ENCODE peak calls at places on chromosomes 1 and 21, in four cellular contexts. O is effector memory CD4-positive, alpha-beta T cell; K is RPMI8226; D is lower lobe of right lung. B is an unnamed sample.

GRCh38 chr1:174021611-174022079 is 512 bp downstream of the RC3H1 start:
- DNase-seq in D (peak; percentile 68), K (peak; percentile 66), O (peak; percentile 13), B (peak; percentile 84)

GRCh38 chr1:219778793-219779369 is 149.5 kb downstream of the SLC30A10 start:
- DNase-seq in O (no peak), D (no peak), K (no peak), B (no peak)

GRCh38 chr1:89022167-89022959 is at the start of gene GBP3:
- DNase-seq in K (peak; percentile 34), D (no peak), O (no peak), B (no peak)

GRCh38 chr1:114454539-114454938 is 56.5 kb downstream of the TRIM33 start:
- DNase-seq in K (no peak), D (no peak), O (no peak), B (no peak)

GRCh38 chr1:28592314-28593071 is 428 bp downstream of the RAB42 start:
- DNase-seq in K (no peak), O (no peak), D (peak; percentile 50), B (no peak)

GRCh38 chr1:47235280-47235679 is 3.3 kb upstream of the TAL1 start:
- DNase-seq in K (no peak), D (peak; percentile 65), O (no peak), B (no peak)

GRCh38 chr1:207393610-207394009 is 60.5 kb upstream of the CR2 start:
- DNase-seq in D (no peak), O (no peak), K (no peak), B (no peak)

GRCh38 chr21:30839304-30839703 is 9.7 kb upstream of the KRTAP7-1 start:
- DNase-seq in D (no peak), K (peak; percentile 38), O (no peak), B (no peak)

GRCh38 chr1:75482951-75483350 is 128.0 kb downstream of the SLC44A5 start:
- DNase-seq in K (no peak), D (no peak), O (no peak), B (no peak)

GRCh38 chr1:15430787-15431570 is 7.3 kb upstream of the CTRC start:
- DNase-seq in K (peak; percentile 65), O (peak; percentile 55), D (peak; percentile 77), B (peak; percentile 89)

GRCh38 chr1:2259668-2260392 is 31.7 kb downstream of the SKI start:
- DNase-seq in K (no peak), O (no peak), D (peak; percentile 73), B (no peak)

GRCh38 chr1:211285196-211285595 is 26.0 kb downstream of the RCOR3 start:
- DNase-seq in D (no peak), K (no peak), O (no peak), B (no peak)

GRCh38 chr1:228838717-228839500 is 103.6 kb downstream of the RHOU start:
- DNase-seq in K (no peak), O (no peak), D (no peak), B (no peak)

GRCh38 chr1:22750671-22751016 is 40.0 kb downstream of the EPHB2 start:
- DNase-seq in K (no peak), O (no peak), D (no peak), B (no peak)

GRCh38 chr1:213303286-213303685 is 252.2 kb downstream of the RPS6KC1 start:
- DNase-seq in D (no peak), O (no peak), K (no peak), B (no peak)

GRCh38 chr1:32012709-32013385 is 821 bp upstream of the KHDRBS1 start:
- DNase-seq in K (no peak), O (no peak), D (no peak), B (no peak)

GRCh38 chr1:93829061-93829460 is 49.9 kb downstream of the DNTTIP2 start:
- DNase-seq in D (no peak), K (no peak), O (no peak), B (no peak)

GRCh38 chr1:200971428-200971903 is 52.0 kb downstream of the KIF21B start:
- DNase-seq in D (no peak), K (no peak), O (no peak), B (no peak)

GRCh38 chr1:155218854-155219591 is 10.5 kb downstream of the MTX1 start:
- DNase-seq in O (no peak), K (no peak), D (no peak), B (no peak)

GRCh38 chr1:86913399-86913895 is 479 bp downstream of the SELENOF start:
- DNase-seq in K (peak; percentile 45), O (peak; percentile 21), D (no peak), B (no peak)

GRCh38 chr1:44611419-44611818 is 62.9 kb downstream of the TMEM53 start:
- DNase-seq in K (no peak), O (no peak), D (no peak), B (no peak)